ENCODE peak calls at places on chromosomes 11 and 22, in nine cellular contexts. O is aorta; S is T-helper 9 cell; F is T-cell; L is naive thymus-derived CD8-positive, alpha-beta T cell; P is skeletal muscle cell; M is activated CD4-positive, alpha-beta memory T cell treated with anti-CD3 and anti-CD28 coated beads for 36 hours; C is activated CD4-positive, alpha-beta T cell treated with anti-CD3 and anti-CD28 coated beads for 24 hours; J is NCI-H460. I is an unnamed sample.

GRCh38 chr11:63813563-63814382 is 517 bp downstream of the SPINDOC start:
- DNase-seq in F (peak; percentile 32), P (no peak), J (no peak), C (no peak), M (peak; percentile 61), L (peak; percentile 24), O (peak; percentile 86), S (peak; percentile 21), I (no peak)

GRCh38 chr11:102831128-102831708 is 12.2 kb downstream of the MMP3 start:
- DNase-seq in P (no peak), O (peak; percentile 84), M (peak; percentile 31), S (no peak), F (no peak), J (no peak), C (no peak), L (no peak), I (peak; percentile 33)

GRCh38 chr22:35525687-35526332 is 14.8 kb upstream of the RASD2 start:
- DNase-seq in M (no peak), C (no peak), F (no peak), S (no peak), J (no peak), L (no peak), P (no peak), O (no peak), I (no peak)

GRCh38 chr22:39179401-39179827 is 26.9 kb upstream of the CBX7 start:
- DNase-seq in S (no peak), L (no peak), P (no peak), F (no peak), O (no peak), J (no peak), C (no peak), M (no peak), I (no peak)

GRCh38 chr11:92727123-92727522 is 242.3 kb upstream of the MTNR1B start:
- DNase-seq in O (no peak), F (no peak), C (no peak), J (no peak), L (no peak), P (no peak), M (no peak), S (no peak), I (no peak)

GRCh38 chr11:116993599-116993998 is 104.6 kb downstream of the SIK3 start:
- DNase-seq in P (no peak), F (no peak), C (no peak), J (no peak), M (no peak), O (no peak), L (peak; percentile 57), S (peak; percentile 29), I (no peak)

GRCh38 chr11:9094420-9094819 is 3.0 kb upstream of the SCUBE2 start:
- DNase-seq in P (no peak), O (no peak), L (no peak), J (no peak), S (no peak), M (no peak), C (no peak), F (no peak), I (no peak)

GRCh38 chr22:31127181-31127772 is 4.5 kb downstream of the INPP5J start:
- DNase-seq in F (no peak), L (no peak), M (no peak), O (no peak), P (no peak), J (no peak), S (no peak), C (no peak), I (no peak)

GRCh38 chr22:28710112-28710888 is 30.7 kb upstream of the TTC28 start:
- DNase-seq in F (no peak), M (no peak), C (no peak), O (no peak), S (no peak), P (peak; percentile 49), J (peak; percentile 76), L (no peak), I (peak; percentile 74)

GRCh38 chr22:31087744-31088215 is 6.7 kb downstream of the SMTN start:
- DNase-seq in S (no peak), P (no peak), L (no peak), J (no peak), F (no peak), C (no peak), M (no peak), O (no peak), I (no peak)

I was measured in stromal cell of bone marrow.